ENCODE peak calls at places on chromosomes 3 and 15, in five cellular contexts. P is heart right ventricle, K is A549, C is tibial artery, L is fibroblast of lung. E is an unnamed sample.

GRCh38 chr3:141796436-141797166 is 33.4 kb downstream of the GRK7 start:
- DNase-seq in C (no peak), P (no peak), L (peak), K (no peak), E (no peak)

GRCh38 chr15:32035285-32035684 is 5.0 kb downstream of the CHRNA7 start:
- DNase-seq in P (no peak), K (no peak), C (no peak), L (no peak), E (no peak)

GRCh38 chr3:126472277-126473006 is 3.2 kb downstream of the ZXDC start:
- DNase-seq in P (peak), L (peak), K (peak), C (peak), E (peak)

GRCh38 chr15:57861039-57861638 is 154.6 kb downstream of the POLR2M start:
- DNase-seq in P (no peak), K (peak), L (peak), C (no peak), E (no peak)

GRCh38 chr15:89442671-89443307 is 53.6 kb downstream of the RHCG start:
- DNase-seq in K (peak), P (no peak), L (no peak), C (no peak), E (peak)

GRCh38 chr3:195035345-195036202 is 235.4 kb downstream of the XXYLT1 start:
- DNase-seq in P (no peak), L (no peak), K (peak), C (no peak), E (peak)

GRCh38 chr3:77667901-77668300 is 628.0 kb downstream of the ROBO2 start:
- DNase-seq in K (no peak), P (no peak), C (no peak), L (no peak), E (no peak)

GRCh38 chr15:59028387-59028955 is 41.0 kb downstream of the RNF111 start:
- DNase-seq in P (no peak), C (no peak), L (no peak), K (no peak), E (no peak)

GRCh38 chr3:25713316-25713967 is 48.7 kb upstream of the TOP2B start:
- DNase-seq in K (no peak), L (no peak), P (no peak), C (no peak), E (no peak)

GRCh38 chr3:50157821-50158556 is 2.9 kb downstream of the SEMA3F start:
- DNase-seq in K (no peak), P (no peak), C (no peak), L (peak), E (no peak)

GRCh38 chr15:99928429-99928981 is 195.3 kb upstream of the LYSMD4 start:
- DNase-seq in C (peak), K (peak), L (peak), P (peak), E (peak)

GRCh38 chr3:167304077-167304476 is 76.0 kb downstream of the ZBBX start:
- DNase-seq in K (no peak), P (no peak), C (no peak), L (no peak), E (no peak)

GRCh38 chr3:138593488-138594149 is 441 bp downstream of the CEP70 start:
- DNase-seq in K (no peak), P (no peak), L (no peak), C (no peak), E (no peak)

GRCh38 chr3:191143224-191143623 is 55.8 kb upstream of the OSTN start:
- DNase-seq in L (no peak), K (no peak), P (no peak), C (no peak), E (no peak)

GRCh38 chr3:182530316-182530715 is 263.0 kb upstream of the ATP11B start:
- DNase-seq in L (no peak), P (no peak), C (no peak), K (no peak), E (no peak)

GRCh38 chr3:108818404-108818803 is 4.2 kb upstream of the TRAT1 start:
- DNase-seq in K (no peak), L (peak), P (no peak), C (no peak), E (no peak)

GRCh38 chr3:184785106-184785505 is 26.9 kb upstream of the VPS8 start:
- DNase-seq in P (no peak), K (no peak), L (no peak), C (no peak), E (no peak)

GRCh38 chr3:137769321-137770065 is 5.4 kb downstream of the SOX14 start:
- DNase-seq in P (no peak), L (no peak), K (no peak), C (no peak), E (peak)

GRCh38 chr3:98021821-98022220 is 13.3 kb downstream of the GABRR3 start:
- DNase-seq in C (no peak), P (no peak), K (no peak), L (peak), E (no peak)

GRCh38 chr3:58350627-58351013 is 17.9 kb downstream of the PXK start:
- DNase-seq in K (no peak), L (peak), C (no peak), P (no peak), E (no peak)

GRCh38 chr15:72116680-72117447 is 1.1 kb downstream of the MYO9A start:
- DNase-seq in P (no peak), L (peak), C (no peak), K (peak), E (no peak)

GRCh38 chr15:43118276-43118675 is 12.4 kb upstream of the UBR1 start:
- DNase-seq in L (no peak), P (no peak), C (no peak), K (no peak), E (no peak)

GRCh38 chr3:186058225-186058624 is 50.7 kb downstream of the ETV5 start:
- DNase-seq in K (no peak), P (no peak), L (no peak), C (no peak), E (no peak)

GRCh38 chr3:120177151-120177550 is 82.9 kb upstream of the GSK3B start:
- DNase-seq in C (no peak), P (peak), L (peak), K (peak), E (peak)

GRCh38 chr3:5707794-5708193 is 520.3 kb downstream of the EDEM1 start:
- DNase-seq in K (no peak), C (no peak), L (no peak), P (no peak), E (no peak)

GRCh38 chr15:64197425-64197824 is 34.6 kb upstream of the PPIB start:
- DNase-seq in L (no peak), C (no peak), K (no peak), P (no peak), E (no peak)

GRCh38 chr15:79169531-79170123 is 79.0 kb upstream of the RASGRF1 start:
- DNase-seq in L (no peak), K (no peak), C (no peak), P (no peak), E (no peak)

GRCh38 chr3:143016321-143016972 is 15.1 kb downstream of the U2SURP start:
- DNase-seq in K (no peak), C (no peak), L (no peak), P (no peak), E (no peak)

GRCh38 chr15:78810377-78811123 is 714 bp downstream of the ADAMTS7 start:
- DNase-seq in L (peak), C (peak), P (peak), K (peak), E (peak)

GRCh38 chr3:127457094-127457475 is 133.4 kb downstream of the TPRA1 start:
- DNase-seq in K (no peak), C (peak), L (peak), P (peak), E (peak)

GRCh38 chr3:10666621-10667020 is 149.4 kb upstream of the SLC6A11 start:
- DNase-seq in L (no peak), P (peak), C (no peak), K (no peak), E (no peak)

GRCh38 chr3:134777341-134777740 is 17.7 kb upstream of the EPHB1 start:
- DNase-seq in K (no peak), P (no peak), C (no peak), L (no peak), E (no peak)

GRCh38 chr3:138148503-138148902 is 16.3 kb upstream of the A4GNT start:
- DNase-seq in L (no peak), K (no peak), C (no peak), P (no peak), E (no peak)

GRCh38 chr3:115245437-115245836 is 98.3 kb upstream of the ZBTB20 start:
- DNase-seq in P (no peak), C (no peak), K (peak), L (peak), E (no peak)

GRCh38 chr3:18481946-18482548 is 56.9 kb upstream of the SATB1 start:
- DNase-seq in L (no peak), K (no peak), P (no peak), C (no peak), E (no peak)

GRCh38 chr3:101803152-101803782 is 24.3 kb downstream of the NXPE3 start:
- DNase-seq in L (peak), P (no peak), K (peak), C (no peak), E (no peak)

GRCh38 chr15:59315914-59316428 is 56.7 kb downstream of the MYO1E start:
- DNase-seq in P (no peak), C (peak), K (no peak), L (peak), E (no peak)

DNA sequence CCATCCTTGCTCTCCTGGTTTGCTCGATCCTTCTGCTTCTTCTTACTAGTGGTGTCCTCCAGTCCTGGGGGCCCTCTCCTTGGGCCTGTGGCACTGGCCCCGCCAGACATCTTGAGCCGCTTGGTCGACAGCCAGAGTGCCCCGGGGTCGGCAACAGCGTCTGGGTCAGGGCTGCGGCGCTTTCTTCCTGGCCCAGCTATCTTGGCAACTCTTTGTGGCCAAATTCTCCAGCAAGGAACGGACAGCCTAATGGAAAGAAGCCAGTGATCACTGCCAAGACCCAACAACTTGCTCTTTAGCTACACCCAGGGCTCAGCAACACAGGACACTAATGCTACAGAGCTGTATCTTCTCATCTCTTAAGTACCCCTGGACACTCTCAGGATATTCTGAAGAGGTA is 1.6 kb downstream of the USP19 start:
- DNase-seq in K (no peak), L (peak), P (no peak), C (no peak), E (no peak)
- H3K27ac ChIP-seq in K (peak), L (peak), P (peak), C (peak), E (no peak)

GRCh38 chr15:76177491-76178040 is 117.8 kb downstream of the TMEM266 start:
- DNase-seq in C (peak), K (peak), P (peak), L (peak), E (no peak)

GRCh38 chr15:76175442-76175841 is 115.7 kb downstream of the TMEM266 start:
- DNase-seq in P (no peak), C (no peak), L (no peak), K (no peak), E (no peak)

GRCh38 chr15:76178321-76178720 is 118.5 kb downstream of the TMEM266 start:
- DNase-seq in P (no peak), K (no peak), L (no peak), C (no peak), E (no peak)

GRCh38 chr15:76176059-76176458 is 116.3 kb downstream of the TMEM266 start:
- DNase-seq in C (no peak), L (no peak), P (no peak), K (no peak), E (no peak)

DNA sequence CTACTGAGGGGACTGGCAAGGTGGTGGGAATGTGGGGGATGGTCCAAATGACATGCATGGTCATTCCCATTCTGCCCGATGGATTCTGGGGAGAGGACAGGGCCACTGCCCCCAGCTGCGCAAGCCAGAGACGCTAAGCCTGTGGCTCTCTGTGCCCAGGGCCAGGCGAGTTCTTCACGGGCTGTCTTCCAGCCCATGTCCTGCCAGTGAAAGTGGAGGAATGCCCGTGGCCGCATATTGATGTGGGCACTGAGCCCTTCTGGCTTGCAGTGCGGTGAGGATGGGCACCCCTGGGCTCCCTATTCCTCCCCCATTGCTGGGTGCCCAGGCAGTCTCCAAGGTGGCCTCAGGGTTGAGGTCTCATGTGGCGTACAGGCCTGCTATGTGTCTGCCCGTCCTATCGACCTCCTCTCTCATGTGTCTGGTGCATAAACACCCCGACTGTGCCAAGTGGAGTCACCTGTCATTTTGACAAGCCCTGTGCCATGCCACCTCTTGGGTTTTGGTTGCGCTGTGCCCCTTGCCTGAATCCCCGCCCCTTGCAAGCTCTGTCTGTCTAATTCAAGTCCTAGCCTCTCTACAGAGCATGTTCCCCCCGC is 116.8 kb downstream of the TMEM266 start:
- DNase-seq in L (no peak), C (no peak), P (no peak), K (no peak), E (no peak)
- H3K27ac ChIP-seq in L (no peak), C (no peak), P (no peak), K (no peak), E (no peak)

DNA sequence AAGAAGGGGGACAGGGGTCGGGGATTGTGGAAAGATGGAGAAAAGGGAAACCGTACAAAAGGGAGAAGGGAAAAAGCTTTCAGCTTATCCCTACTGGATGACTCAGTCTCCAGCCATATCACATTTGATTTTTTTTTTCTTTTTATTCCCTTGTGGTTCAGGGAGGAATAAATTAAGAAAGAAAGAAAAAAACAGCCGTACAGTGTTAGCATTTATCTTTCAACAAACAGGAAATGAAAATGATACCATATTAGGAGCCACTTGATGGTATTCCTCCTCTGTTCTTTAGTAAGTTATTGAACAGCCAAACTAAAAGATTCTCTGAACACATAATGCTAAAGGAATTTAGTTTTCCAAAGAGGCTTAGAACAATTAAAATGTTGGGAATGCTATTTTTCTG is 594.4 kb downstream of the FOXP1 start:
- DNase-seq in L (peak), C (no peak), P (no peak), K (no peak), E (no peak)
- H3K27ac ChIP-seq in L (no peak), C (peak), P (peak), K (no peak), E (peak)

GRCh38 chr3:193805448-193805847 is 212.4 kb downstream of the OPA1 start:
- DNase-seq in P (peak), K (peak), C (no peak), L (peak), E (no peak)
- H3K27ac ChIP-seq in P (no peak), K (peak), C (no peak), L (no peak), E (no peak)

DNA sequence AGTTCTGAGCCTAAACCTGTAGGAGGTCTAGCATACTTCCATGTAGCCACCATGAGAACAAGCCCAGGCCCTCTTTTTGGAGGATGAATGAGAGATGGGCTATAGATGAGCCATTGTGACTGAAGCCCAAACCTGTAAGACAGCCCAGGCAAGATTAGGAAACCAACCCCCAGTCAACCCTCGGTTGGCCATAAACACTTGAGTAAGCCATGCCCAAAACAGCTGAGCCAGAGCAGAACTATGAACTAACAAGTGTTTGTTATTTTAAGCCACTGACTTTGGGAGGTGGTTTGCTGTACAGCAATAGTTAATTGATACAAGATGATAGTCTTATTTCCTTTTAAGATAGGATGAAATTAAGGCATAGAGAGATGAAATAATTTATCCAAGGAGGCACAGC is 12.4 kb upstream of the CPNE4 start:
- DNase-seq in K (no peak), P (no peak), L (no peak), C (no peak), E (no peak)
- H3K27ac ChIP-seq in K (no peak), P (no peak), L (no peak), C (no peak), E (no peak)

DNA sequence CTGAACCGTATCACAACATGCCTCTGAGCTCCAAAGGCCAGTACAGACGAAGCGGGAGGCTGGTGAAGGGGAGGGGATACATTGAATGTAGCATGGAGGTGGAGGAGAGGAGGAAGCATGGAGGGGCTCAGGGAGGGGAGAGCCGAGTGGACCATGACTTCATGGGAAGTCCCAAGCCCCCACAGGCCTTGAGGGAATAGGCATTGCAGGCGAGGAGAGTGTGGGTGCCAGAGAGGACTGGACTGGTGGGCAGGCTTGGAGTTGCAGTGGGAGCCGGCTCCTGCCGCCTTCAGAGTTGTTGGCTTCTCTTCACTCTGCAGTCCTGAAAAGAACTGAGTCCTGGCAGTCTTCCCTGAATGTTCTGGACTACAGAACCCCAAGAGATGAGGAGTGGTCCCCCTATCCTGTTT is 3.3 kb upstream of the RNU6-1 start:
- DNase-seq in P (no peak), C (peak), K (no peak), L (no peak), E (no peak)
- H3K27ac ChIP-seq in P (no peak), C (no peak), K (no peak), L (no peak), E (no peak)

GRCh38 chr3:69236808-69237707 is 114.7 kb upstream of the LMOD3 start:
- DNase-seq in C (no peak), K (no peak), L (no peak), P (peak), E (no peak)
- H3K27ac ChIP-seq in C (peak), K (no peak), L (no peak), P (peak), E (peak)

DNA sequence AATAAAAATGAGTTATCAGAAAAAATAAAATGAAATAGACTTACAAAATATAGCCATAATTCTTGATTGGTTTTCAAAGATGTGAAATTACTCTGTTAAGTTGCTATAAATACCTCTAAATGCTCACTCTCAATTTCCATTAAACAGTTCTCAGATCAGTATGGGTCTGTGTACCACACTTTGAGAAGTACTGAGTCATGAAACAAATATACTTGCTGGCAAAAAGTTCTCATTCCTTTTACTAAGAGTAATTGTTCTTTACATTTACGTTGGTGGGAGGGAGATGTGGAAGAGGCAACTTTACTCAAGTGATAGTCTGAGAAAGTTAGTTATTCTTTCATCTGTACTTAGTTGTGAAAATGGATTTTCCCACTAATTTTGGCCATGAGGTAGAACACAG is 96.3 kb downstream of the ZNF385D start:
- DNase-seq in P (no peak), C (no peak), K (no peak), L (peak), E (no peak)
- H3K27ac ChIP-seq in P (no peak), C (no peak), K (no peak), L (peak), E (no peak)

E was measured in left lung.